ENCODE peak calls at places on chromosomes 12 and 14, in six cellular contexts. J, X, K, M, E and L are unnamed samples.

GRCh38 chr12:76508128-76508661 is 51.4 kb downstream of the OSBPL8 start:
- DNase-seq in K (no peak), J (no peak), X (no peak), M (no peak), E (no peak), L (no peak)

GRCh38 chr12:27013606-27014084 is 539 bp downstream of the TM7SF3 start:
- DNase-seq in K (no peak), E (no peak), M (peak; percentile 10), X (no peak), J (no peak), L (peak; percentile 43)

GRCh38 chr12:58148405-58148804 is 207.0 kb downstream of the ATP23 start:
- DNase-seq in K (no peak), J (no peak), X (no peak), E (no peak), M (no peak), L (no peak)

GRCh38 chr12:6834873-6835272 is 5.9 kb upstream of the GNB3 start:
- DNase-seq in M (no peak), E (no peak), X (no peak), J (no peak), K (no peak), L (no peak)

GRCh38 chr12:105279460-105280056 is 43.6 kb upstream of the APPL2 start:
- DNase-seq in J (peak; percentile 33), X (no peak), M (peak; percentile 25), E (no peak), K (no peak), L (peak; percentile 43)

GRCh38 chr12:106721931-106722330 is 52.6 kb upstream of the RIC8B start:
- DNase-seq in J (no peak), X (no peak), E (no peak), K (no peak), M (no peak), L (no peak)

GRCh38 chr12:116614194-116614885 is 55.2 kb downstream of the MAP1LC3B2 start:
- DNase-seq in J (no peak), K (no peak), E (no peak), M (no peak), X (no peak), L (no peak)

GRCh38 chr12:50241178-50241577 is 42.1 kb downstream of the LIMA1 start:
- DNase-seq in X (no peak), M (no peak), J (no peak), E (no peak), K (no peak), L (no peak)

GRCh38 chr14:48670939-48671338 is 915.2 kb downstream of the RPS29 start:
- DNase-seq in E (no peak), M (no peak), J (no peak), X (no peak), K (no peak), L (no peak)

GRCh38 chr12:17342381-17342961 is 736.5 kb upstream of the LMO3 start:
- DNase-seq in K (no peak), E (no peak), J (no peak), M (no peak), X (no peak), L (no peak)

GRCh38 chr14:85533821-85534271 is 3.9 kb downstream of the FLRT2 start:
- DNase-seq in X (peak; percentile 59), J (no peak), M (no peak), E (no peak), K (no peak), L (peak; percentile 26)

GRCh38 chr12:6871052-6871957 is 1.8 kb downstream of the SPSB2 start:
- DNase-seq in K (no peak), E (no peak), J (peak; percentile 45), X (no peak), M (peak; percentile 83), L (no peak)

GRCh38 chr14:77128414-77128891 is 13.1 kb downstream of the ZDHHC22 start:
- DNase-seq in M (no peak), E (no peak), K (no peak), J (no peak), X (no peak), L (peak; percentile 61)

GRCh38 chr14:23546450-23547035 is 5.0 kb downstream of the ZFHX2 start:
- DNase-seq in J (no peak), M (no peak), X (no peak), E (no peak), K (no peak), L (no peak)

GRCh38 chr12:49283541-49284429 is 11.2 kb upstream of the PRPH start:
- DNase-seq in M (no peak), E (no peak), J (no peak), K (no peak), X (no peak), L (no peak)

GRCh38 chr12:104910196-104910840 is 47.8 kb downstream of the SLC41A2 start:
- DNase-seq in E (no peak), K (no peak), J (no peak), X (no peak), M (no peak), L (no peak)

GRCh38 chr14:104281768-104282301 is 143.4 kb downstream of the KIF26A start:
- DNase-seq in X (peak; percentile 15), J (peak; percentile 21), E (no peak), K (no peak), M (peak; percentile 51), L (peak; percentile 3)

GRCh38 chr14:75978249-75978731 is 3.5 kb downstream of the TGFB3 start:
- DNase-seq in M (peak; percentile 19), E (no peak), K (no peak), J (peak; percentile 38), X (no peak), L (no peak)

GRCh38 chr14:103517626-103518415 is 4.8 kb downstream of the CKB start:
- DNase-seq in X (peak; percentile 64), M (peak; percentile 64), E (no peak), K (no peak), J (peak; percentile 64), L (no peak)

GRCh38 chr14:97575677-97576076 is 778.5 kb downstream of the VRK1 start:
- DNase-seq in K (no peak), M (no peak), X (no peak), J (no peak), E (no peak), L (no peak)

GRCh38 chr12:119843100-119843499 is 34.0 kb downstream of the CIT start:
- DNase-seq in E (no peak), X (no peak), K (no peak), M (no peak), J (no peak), L (no peak)

GRCh38 chr12:96195845-96196451 is 1.8 kb downstream of the ELK3 start:
- DNase-seq in M (peak; percentile 26), J (no peak), K (no peak), X (peak; percentile 26), E (no peak), L (no peak)

GRCh38 chr12:110921262-110921661 is 883 bp upstream of the MYL2 start:
- DNase-seq in J (no peak), X (no peak), M (no peak), E (no peak), K (no peak), L (no peak)

GRCh38 chr12:62484234-62484633 is 17.6 kb downstream of the MON2 start:
- DNase-seq in E (no peak), J (no peak), K (no peak), X (no peak), M (no peak), L (no peak)

GRCh38 chr14:49982522-49982951 is 89.7 kb downstream of the ARF6 start:
- DNase-seq in J (no peak), X (no peak), E (no peak), K (no peak), M (no peak), L (no peak)

GRCh38 chr14:31945074-31945613 is 132.0 kb upstream of the ARHGAP5 start:
- DNase-seq in M (peak; percentile 61), J (no peak), E (no peak), X (no peak), K (no peak), L (no peak)

GRCh38 chr12:56221233-56221756 is 427 bp downstream of the RNF41 start:
- DNase-seq in E (no peak), K (no peak), X (peak; percentile 74), J (peak; percentile 58), M (peak; percentile 59), L (peak; percentile 67)

GRCh38 chr12:115752913-115753726 is 524.4 kb downstream of the MED13L start:
- DNase-seq in J (peak; percentile 33), K (peak; percentile 12), M (peak; percentile 14), E (no peak), X (peak; percentile 22), L (peak; percentile 49)

GRCh38 chr12:104454997-104455396 is 1.8 kb upstream of the CHST11 start:
- DNase-seq in E (no peak), M (no peak), X (no peak), J (no peak), K (no peak), L (no peak)

GRCh38 chr14:76937181-76938091 is 91.1 kb downstream of the IRF2BPL start:
- DNase-seq in M (peak; percentile 30), J (peak; percentile 39), K (no peak), E (no peak), X (peak; percentile 81), L (no peak)

GRCh38 chr14:77058785-77059184 is 30.3 kb upstream of the IRF2BPL start:
- DNase-seq in X (no peak), M (no peak), E (no peak), J (no peak), K (no peak), L (no peak)

GRCh38 chr12:62297321-62297720 is 37.1 kb downstream of the USP15 start:
- DNase-seq in J (no peak), E (no peak), X (no peak), K (no peak), M (no peak), L (no peak)

GRCh38 chr12:47038270-47038748 is 41.1 kb upstream of the PCED1B start:
- DNase-seq in X (no peak), J (no peak), K (no peak), M (no peak), E (no peak), L (no peak)

GRCh38 chr14:100074431-100075100 is 9.3 kb downstream of the EVL start:
- DNase-seq in M (no peak), K (no peak), X (no peak), E (no peak), J (no peak), L (no peak)
- H3K27ac ChIP-seq in M (peak overlapping the region; percentile 24), K (peak overlapping the region; percentile 38), X (no peak overlapping the region), E (no peak overlapping the region), J (no peak overlapping the region), L (no peak overlapping the region)

GRCh38 chr14:28163261-28163660 is 603.3 kb upstream of the FOXG1 start:
- DNase-seq in E (no peak), K (no peak), X (no peak), J (no peak), M (no peak), L (no peak)
- TF ChIP-seq POLR2A in E (no peak), K (no peak), X (no peak), J (no peak), M (no peak), L (no peak)

DNA sequence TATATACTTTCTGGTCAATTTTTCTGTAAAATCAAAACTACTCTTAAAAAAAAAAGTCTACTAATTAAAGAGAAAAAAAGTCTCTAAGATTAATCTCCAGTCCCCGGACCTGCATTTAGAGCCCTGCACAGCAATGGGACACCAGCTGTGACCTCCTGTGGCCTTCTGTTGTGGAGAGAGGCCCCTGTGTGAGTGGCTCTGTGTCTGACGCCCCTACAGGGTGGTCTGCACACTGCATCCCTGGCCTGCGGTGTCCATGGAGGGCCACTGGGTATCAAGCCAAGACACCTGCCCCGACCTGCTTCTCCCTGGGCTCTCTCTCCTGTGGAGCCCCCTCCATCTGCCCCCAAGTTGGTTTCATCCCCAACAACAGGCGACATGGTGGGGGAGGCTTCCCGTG is 248.0 kb upstream of the DIO3 start:
- DNase-seq in M (no peak), X (no peak), K (no peak), J (no peak), E (no peak), L (no peak)
- TF ChIP-seq CTCF in M (no peak), X (no peak), K (no peak), J (no peak), E (no peak), L (no peak)

GRCh38 chr12:28158353-28158752 is 31.9 kb upstream of the CCDC91 start:
- DNase-seq in X (no peak), J (no peak), K (no peak), M (no peak), E (no peak), L (no peak)
- H3K27ac ChIP-seq in X (no peak overlapping the region), J (no peak overlapping the region), K (no peak overlapping the region), M (no peak overlapping the region), E (no peak overlapping the region), L (no peak overlapping the region)